ENCODE peak calls at places on chromosomes 6 and 20, in six cellular contexts. One of them, this sample, is unnamed. For H3K4me1, the result is how much of the 10 kb centered on the place peaks cover.

GRCh38 chr20:36092424-36093024 is 62.0 kb upstream of the EPB41L1 start:
- DNase-seq in CD8-positive, alpha-beta memory T cell: no peak
- DNase-seq in GM23248: peak
- DNase-seq in MM.1S: no peak
- DNase-seq in sigmoid colon: no peak
- DNase-seq in osteoblast: peak
- DNase-seq in this sample: peak

GRCh38 chr20:24470031-24470781 is 777 bp downstream of the SYNDIG1 start:
- DNase-seq in CD8-positive, alpha-beta memory T cell: no peak
- DNase-seq in GM23248: peak
- DNase-seq in MM.1S: peak
- DNase-seq in sigmoid colon: peak
- DNase-seq in osteoblast: peak
- DNase-seq in this sample: peak

GRCh38 chr20:46987001-46987400 is 92.4 kb downstream of the EYA2 start:
- DNase-seq in CD8-positive, alpha-beta memory T cell: no peak
- DNase-seq in GM23248: no peak
- DNase-seq in MM.1S: no peak
- DNase-seq in sigmoid colon: no peak
- DNase-seq in osteoblast: no peak
- DNase-seq in this sample: no peak

GRCh38 chr20:31593221-31594001 is 11.7 kb upstream of the ID1 start:
- DNase-seq in CD8-positive, alpha-beta memory T cell: no peak
- DNase-seq in GM23248: peak
- DNase-seq in MM.1S: no peak
- DNase-seq in sigmoid colon: no peak
- DNase-seq in osteoblast: peak
- DNase-seq in this sample: no peak

GRCh38 chr6:159838020-159838744 is 38.1 kb downstream of the PNLDC1 start:
- DNase-seq in CD8-positive, alpha-beta memory T cell: no peak
- DNase-seq in GM23248: no peak
- DNase-seq in MM.1S: no peak
- DNase-seq in sigmoid colon: no peak
- DNase-seq in osteoblast: no peak
- DNase-seq in this sample: no peak

GRCh38 chr6:169996652-169997051 is 245.2 kb downstream of the ERMARD start:
- DNase-seq in CD8-positive, alpha-beta memory T cell: no peak
- DNase-seq in GM23248: no peak
- DNase-seq in MM.1S: no peak
- DNase-seq in sigmoid colon: no peak
- DNase-seq in osteoblast: no peak
- DNase-seq in this sample: no peak

GRCh38 chr20:5395932-5396727 is 79.4 kb upstream of the PROKR2 start:
- DNase-seq in CD8-positive, alpha-beta memory T cell: no peak
- DNase-seq in GM23248: no peak
- DNase-seq in MM.1S: no peak
- DNase-seq in sigmoid colon: no peak
- DNase-seq in osteoblast: no peak
- DNase-seq in this sample: no peak

GRCh38 chr20:36540551-36541211 is 638 bp upstream of the MYL9 start:
- DNase-seq in CD8-positive, alpha-beta memory T cell: no peak
- DNase-seq in GM23248: no peak
- DNase-seq in MM.1S: no peak
- DNase-seq in sigmoid colon: peak
- DNase-seq in osteoblast: no peak
- DNase-seq in this sample: peak

GRCh38 chr6:114240800-114241199 is 102.0 kb downstream of the HS3ST5 start:
- DNase-seq in CD8-positive, alpha-beta memory T cell: no peak
- DNase-seq in GM23248: no peak
- DNase-seq in MM.1S: no peak
- DNase-seq in sigmoid colon: no peak
- DNase-seq in osteoblast: no peak
- DNase-seq in this sample: no peak

GRCh38 chr20:50054626-50055511 is 58.1 kb downstream of the UBE2V1 start:
- DNase-seq in CD8-positive, alpha-beta memory T cell: no peak
- DNase-seq in GM23248: peak
- DNase-seq in MM.1S: no peak
- DNase-seq in sigmoid colon: no peak
- DNase-seq in osteoblast: peak
- DNase-seq in this sample: no peak

GRCh38 chr6:144543006-144543871 is 258.1 kb downstream of the UTRN start:
- DNase-seq in CD8-positive, alpha-beta memory T cell: no peak
- DNase-seq in GM23248: peak
- DNase-seq in MM.1S: no peak
- DNase-seq in sigmoid colon: no peak
- DNase-seq in osteoblast: peak
- DNase-seq in this sample: no peak

GRCh38 chr6:64280569-64280968 is 645.0 kb downstream of the PHF3 start:
- DNase-seq in CD8-positive, alpha-beta memory T cell: no peak
- DNase-seq in GM23248: peak
- DNase-seq in MM.1S: peak
- DNase-seq in sigmoid colon: no peak
- DNase-seq in osteoblast: no peak
- DNase-seq in this sample: no peak

GRCh38 chr20:62337558-62338293 is 29.4 kb downstream of the LAMA5 start:
- DNase-seq in CD8-positive, alpha-beta memory T cell: no peak
- DNase-seq in GM23248: no peak
- DNase-seq in MM.1S: peak
- DNase-seq in sigmoid colon: no peak
- DNase-seq in osteoblast: no peak
- DNase-seq in this sample: peak

GRCh38 chr20:62335532-62335931 is 31.6 kb downstream of the LAMA5 start:
- DNase-seq in CD8-positive, alpha-beta memory T cell: no peak
- DNase-seq in GM23248: no peak
- DNase-seq in MM.1S: no peak
- DNase-seq in sigmoid colon: no peak
- DNase-seq in osteoblast: no peak
- DNase-seq in this sample: peak

GRCh38 chr20:62334881-62335280 is 32.1 kb downstream of the ADRM1 start:
- DNase-seq in CD8-positive, alpha-beta memory T cell: no peak
- DNase-seq in GM23248: no peak
- DNase-seq in MM.1S: no peak
- DNase-seq in sigmoid colon: no peak
- DNase-seq in osteoblast: no peak
- DNase-seq in this sample: peak

GRCh38 chr20:62336775-62337557 is 30.1 kb downstream of the LAMA5 start:
- DNase-seq in CD8-positive, alpha-beta memory T cell: no peak
- DNase-seq in GM23248: no peak
- DNase-seq in MM.1S: no peak
- DNase-seq in sigmoid colon: no peak
- DNase-seq in osteoblast: no peak
- DNase-seq in this sample: no peak

GRCh38 chr20:62336329-62336728 is 30.8 kb downstream of the LAMA5 start:
- DNase-seq in CD8-positive, alpha-beta memory T cell: no peak
- DNase-seq in GM23248: no peak
- DNase-seq in MM.1S: no peak
- DNase-seq in sigmoid colon: no peak
- DNase-seq in osteoblast: no peak
- DNase-seq in this sample: no peak
- H3K4me1 ChIP-seq in CD8-positive, alpha-beta memory T cell: under half
- H3K4me1 ChIP-seq in GM23248: under half
- H3K4me1 ChIP-seq in MM.1S: under half
- H3K4me1 ChIP-seq in sigmoid colon: under half
- H3K4me1 ChIP-seq in osteoblast: under half
- H3K4me1 ChIP-seq in this sample: under half

DNA sequence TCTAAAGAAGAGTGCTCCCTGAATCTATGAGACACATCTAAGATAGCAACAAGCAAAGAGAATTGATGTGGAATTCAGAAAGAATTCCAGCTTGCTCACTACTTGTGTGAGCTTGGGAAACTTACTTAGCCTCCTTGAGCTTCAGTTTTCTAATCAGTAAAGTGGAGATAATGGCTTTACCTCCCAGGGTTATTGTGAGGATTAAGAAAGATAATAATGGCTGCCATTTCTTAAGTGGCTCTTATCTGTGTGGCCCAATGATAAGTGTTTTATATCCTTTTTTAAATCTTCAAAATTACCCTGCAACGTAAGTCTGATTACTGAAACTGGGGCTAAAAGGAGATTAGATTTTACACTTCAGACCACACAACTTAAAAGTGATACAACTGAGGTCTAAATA is 418.5 kb downstream of the LMBRD1 start:
- DNase-seq in CD8-positive, alpha-beta memory T cell: no peak
- DNase-seq in GM23248: no peak
- DNase-seq in MM.1S: no peak
- DNase-seq in sigmoid colon: no peak
- DNase-seq in osteoblast: no peak
- DNase-seq in this sample: no peak
- H3K27ac ChIP-seq in CD8-positive, alpha-beta memory T cell: no peak
- H3K27ac ChIP-seq in GM23248: no peak
- H3K27ac ChIP-seq in MM.1S: no peak
- H3K27ac ChIP-seq in sigmoid colon: no peak
- H3K27ac ChIP-seq in osteoblast: no peak
- H3K27ac ChIP-seq in this sample: no peak

GRCh38 chr6:41704028-41704427 is 31.4 kb downstream of the TFEB start:
- DNase-seq in CD8-positive, alpha-beta memory T cell: no peak
- DNase-seq in GM23248: no peak
- DNase-seq in MM.1S: no peak
- DNase-seq in sigmoid colon: no peak
- DNase-seq in osteoblast: no peak
- DNase-seq in this sample: no peak

GRCh38 chr6:41704656-41705328 is 30.6 kb downstream of the TFEB start:
- DNase-seq in CD8-positive, alpha-beta memory T cell: no peak
- DNase-seq in GM23248: no peak
- DNase-seq in MM.1S: no peak
- DNase-seq in sigmoid colon: no peak
- DNase-seq in osteoblast: no peak
- DNase-seq in this sample: no peak

GRCh38 chr6:41702089-41702745 is 33.2 kb downstream of the TFEB start:
- DNase-seq in CD8-positive, alpha-beta memory T cell: no peak
- DNase-seq in GM23248: no peak
- DNase-seq in MM.1S: no peak
- DNase-seq in sigmoid colon: no peak
- DNase-seq in osteoblast: no peak
- DNase-seq in this sample: no peak

GRCh38 chr6:41700577-41701347 is 34.6 kb downstream of the TFEB start:
- DNase-seq in CD8-positive, alpha-beta memory T cell: no peak
- DNase-seq in GM23248: no peak
- DNase-seq in MM.1S: no peak
- DNase-seq in sigmoid colon: no peak
- DNase-seq in osteoblast: no peak
- DNase-seq in this sample: no peak

DNA sequence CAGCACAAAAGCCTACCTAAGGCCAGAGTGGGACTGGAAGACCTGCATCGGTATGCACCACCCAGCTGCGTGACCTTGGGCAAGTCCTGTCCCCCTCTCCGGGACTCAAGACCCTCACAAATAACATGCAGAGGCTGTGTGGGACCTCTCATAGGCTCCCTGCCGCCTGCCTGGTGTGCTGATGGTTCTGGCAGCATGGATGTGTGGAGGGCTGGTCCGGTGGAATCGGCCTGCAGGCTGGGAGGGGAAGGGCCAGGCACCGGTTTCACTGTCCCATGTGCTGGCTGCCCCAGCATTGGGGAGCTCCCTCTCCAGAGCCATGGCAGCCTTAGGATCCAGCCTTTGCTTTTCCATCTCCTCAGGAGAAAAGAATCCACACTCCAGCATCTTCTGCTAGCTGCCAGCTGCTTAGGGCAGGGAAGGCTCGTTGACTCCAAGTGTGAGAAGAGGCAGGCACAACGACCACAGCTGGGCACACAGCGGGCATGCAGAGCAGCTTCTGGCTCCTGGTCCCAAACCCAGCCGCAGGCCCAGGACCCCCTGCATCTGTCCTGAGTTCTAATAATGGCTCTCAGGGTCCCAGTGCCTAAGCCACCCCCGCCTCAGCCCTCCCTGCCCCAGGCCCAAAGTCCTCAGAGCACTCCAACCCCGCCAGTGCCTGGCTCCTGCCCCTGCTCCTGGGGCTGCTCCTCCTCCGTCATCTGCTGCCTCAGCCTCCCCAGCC is 32.5 kb downstream of the TFEB start:
- DNase-seq in CD8-positive, alpha-beta memory T cell: no peak
- DNase-seq in GM23248: no peak
- DNase-seq in MM.1S: no peak
- DNase-seq in sigmoid colon: no peak
- DNase-seq in osteoblast: no peak
- DNase-seq in this sample: no peak
- H3K4me1 ChIP-seq in CD8-positive, alpha-beta memory T cell: under half
- H3K4me1 ChIP-seq in GM23248: under half
- H3K4me1 ChIP-seq in MM.1S: under half
- H3K4me1 ChIP-seq in sigmoid colon: half or more
- H3K4me1 ChIP-seq in osteoblast: under half
- H3K4me1 ChIP-seq in this sample: under half

DNA sequence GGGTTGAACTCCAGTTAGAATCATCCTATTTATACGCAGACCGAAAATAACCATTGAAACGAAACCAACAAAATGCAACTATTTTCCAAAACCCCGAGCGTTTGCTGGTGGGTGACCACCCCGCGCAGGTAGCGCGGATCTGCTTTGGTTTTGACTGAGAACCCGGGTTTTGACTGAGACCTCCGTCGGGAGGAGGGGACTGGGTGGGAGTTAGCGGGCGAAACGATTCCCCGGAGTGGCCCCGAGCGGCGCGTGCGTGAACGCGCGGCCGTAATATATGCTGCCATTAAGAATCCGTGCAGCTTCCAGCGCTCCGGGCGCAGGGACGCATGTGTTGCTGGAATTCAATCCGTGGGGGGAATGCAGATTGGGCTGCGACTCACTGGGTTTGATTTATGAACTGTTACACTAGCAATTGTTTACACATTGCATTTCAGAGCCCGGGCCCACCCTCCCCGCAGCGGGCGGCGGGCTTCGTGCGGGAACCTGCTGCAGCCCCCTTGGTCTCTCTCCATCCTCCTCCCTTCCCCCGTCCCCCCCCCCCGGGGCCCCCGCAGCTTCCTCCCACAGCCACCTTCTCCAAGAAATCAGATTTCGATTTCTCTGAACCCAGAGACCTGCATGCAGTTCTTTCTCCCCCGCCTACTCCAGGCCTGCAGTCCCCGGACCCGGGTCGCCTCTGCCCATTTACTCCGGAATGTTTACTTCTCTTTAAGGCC is 9.9 kb downstream of the NRN1 start:
- DNase-seq in CD8-positive, alpha-beta memory T cell: no peak
- DNase-seq in GM23248: peak
- DNase-seq in MM.1S: no peak
- DNase-seq in sigmoid colon: no peak
- DNase-seq in osteoblast: peak
- DNase-seq in this sample: no peak
- H3K27ac ChIP-seq in CD8-positive, alpha-beta memory T cell: no peak
- H3K27ac ChIP-seq in GM23248: peak
- H3K27ac ChIP-seq in MM.1S: peak
- H3K27ac ChIP-seq in sigmoid colon: peak
- H3K27ac ChIP-seq in osteoblast: peak
- H3K27ac ChIP-seq in this sample: no peak

DNA sequence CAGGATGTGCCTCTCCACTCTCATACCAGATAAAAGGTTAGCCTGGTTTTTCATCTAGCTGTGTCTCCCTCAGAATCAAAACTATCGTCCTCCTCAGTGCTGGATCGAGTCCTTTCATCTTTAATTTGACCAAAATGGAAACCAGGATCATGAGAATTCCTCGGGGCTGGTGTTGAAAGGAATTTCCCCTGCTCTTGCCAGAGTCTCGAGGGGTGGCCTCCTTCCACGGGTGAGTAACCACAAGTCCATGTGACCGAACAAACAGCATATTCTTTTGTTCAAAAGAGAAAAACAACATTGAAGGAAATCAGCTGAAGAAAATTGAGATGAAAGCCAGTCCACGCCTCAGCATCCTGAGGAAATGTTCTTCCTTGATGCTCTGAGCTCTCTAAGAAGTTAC is 165.9 kb upstream of the CDYL start:
- DNase-seq in CD8-positive, alpha-beta memory T cell: no peak
- DNase-seq in GM23248: peak
- DNase-seq in MM.1S: no peak
- DNase-seq in sigmoid colon: peak
- DNase-seq in osteoblast: peak
- DNase-seq in this sample: no peak
- H3K4me1 ChIP-seq in CD8-positive, alpha-beta memory T cell: under half
- H3K4me1 ChIP-seq in GM23248: half or more
- H3K4me1 ChIP-seq in MM.1S: under half
- H3K4me1 ChIP-seq in sigmoid colon: under half
- H3K4me1 ChIP-seq in osteoblast: under half
- H3K4me1 ChIP-seq in this sample: under half

GRCh38 chr6:137241481-137242011 is 22.4 kb upstream of the IFNGR1 start:
- DNase-seq in CD8-positive, alpha-beta memory T cell: no peak
- DNase-seq in GM23248: peak
- DNase-seq in MM.1S: no peak
- DNase-seq in sigmoid colon: no peak
- DNase-seq in osteoblast: peak
- DNase-seq in this sample: no peak
- H3K27ac ChIP-seq in CD8-positive, alpha-beta memory T cell: no peak
- H3K27ac ChIP-seq in GM23248: peak
- H3K27ac ChIP-seq in MM.1S: no peak
- H3K27ac ChIP-seq in sigmoid colon: no peak
- H3K27ac ChIP-seq in osteoblast: peak
- H3K27ac ChIP-seq in this sample: peak